ENCODE peak calls at places on chromosomes 5 and 9, in six cellular contexts. J is WTC11; Y is body of pancreas; E is AG04450; N is IMR-90; K is CD4-positive, alpha-beta T cell. R is an unnamed sample.
A peak's percentile ranks its signal among the peaks of the same experiment; 100 is the strongest.

GRCh38 chr9:86287013-86287412 is 4.7 kb upstream of the ISCA1 start:
- DNase-seq in J (peak; percentile 41), Y (no peak), E (no peak), N (peak; percentile 70), K (no peak), R (no peak)

GRCh38 chr9:98899399-98900056 is 44.2 kb upstream of the COL15A1 start:
- DNase-seq in J (no peak), Y (peak; percentile 21), E (peak; percentile 75), N (peak; percentile 91), K (no peak), R (no peak)

GRCh38 chr9:117705386-117705785 is 1.2 kb downstream of the TLR4 start:
- DNase-seq in J (no peak), Y (no peak), E (no peak), N (no peak), K (no peak), R (no peak)

GRCh38 chr9:133581553-133582343 is 27.4 kb downstream of the FAM163B start:
- DNase-seq in J (no peak), Y (no peak), E (no peak), N (peak; percentile 75), K (no peak), R (no peak)

GRCh38 chr5:142641681-142642080 is 44.2 kb downstream of the FGF1 start:
- DNase-seq in J (no peak), Y (no peak), E (no peak), N (peak; percentile 36), K (no peak), R (no peak)

GRCh38 chr5:162638849-162639248 is 571.3 kb downstream of the GABRG2 start:
- DNase-seq in J (no peak), Y (no peak), E (no peak), N (no peak), K (no peak), R (no peak)

GRCh38 chr5:52985306-52985705 is 3.8 kb upstream of the ITGA2 start:
- DNase-seq in J (no peak), Y (no peak), E (no peak), N (peak; percentile 56), K (no peak), R (peak; percentile 15)

GRCh38 chr5:157514974-157515373 is 55.0 kb downstream of the NIPAL4 start:
- DNase-seq in J (no peak), Y (no peak), E (no peak), N (no peak), K (no peak), R (no peak)

GRCh38 chr9:111598730-111599091 is 736 bp downstream of the PTGR1 start:
- DNase-seq in J (no peak), Y (peak; percentile 60), E (no peak), N (peak; percentile 62), K (no peak), R (no peak)

GRCh38 chr9:1619915-1620705 is 395.0 kb upstream of the SMARCA2 start:
- DNase-seq in J (no peak), Y (no peak), E (no peak), N (no peak), K (no peak), R (no peak)
- TF ChIP-seq CTCF in J (no peak), Y (peak; percentile 40), E (no peak), N (no peak), K (no peak), R (no peak)

DNA sequence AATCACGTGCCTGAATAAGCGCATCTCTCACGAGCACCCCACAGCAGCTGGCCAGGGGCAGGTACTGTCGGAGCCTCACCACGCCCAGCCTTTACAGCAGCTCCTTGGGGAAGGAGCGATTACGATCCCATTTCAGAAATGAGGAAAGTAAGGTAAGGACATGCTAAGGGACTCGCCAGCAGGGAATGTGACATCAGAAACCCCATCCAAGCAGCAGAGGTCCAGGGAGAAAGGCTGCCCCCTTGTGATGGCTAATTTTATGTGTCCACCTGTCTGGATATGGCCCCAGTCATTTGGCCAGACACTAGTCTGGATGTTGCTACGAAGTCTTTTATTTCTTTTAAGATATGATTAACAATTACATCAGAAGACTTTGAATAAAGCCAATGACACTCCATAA is 77.3 kb downstream of the UBE2QL1 start:
- DNase-seq in J (peak; percentile 47), Y (peak; percentile 66), E (no peak), N (peak; percentile 1), K (no peak), R (peak; percentile 17)
- TF ChIP-seq CTCF in J (peak; percentile 16), Y (peak; percentile 50), E (no peak), N (no peak), K (no peak), R (no peak)

DNA sequence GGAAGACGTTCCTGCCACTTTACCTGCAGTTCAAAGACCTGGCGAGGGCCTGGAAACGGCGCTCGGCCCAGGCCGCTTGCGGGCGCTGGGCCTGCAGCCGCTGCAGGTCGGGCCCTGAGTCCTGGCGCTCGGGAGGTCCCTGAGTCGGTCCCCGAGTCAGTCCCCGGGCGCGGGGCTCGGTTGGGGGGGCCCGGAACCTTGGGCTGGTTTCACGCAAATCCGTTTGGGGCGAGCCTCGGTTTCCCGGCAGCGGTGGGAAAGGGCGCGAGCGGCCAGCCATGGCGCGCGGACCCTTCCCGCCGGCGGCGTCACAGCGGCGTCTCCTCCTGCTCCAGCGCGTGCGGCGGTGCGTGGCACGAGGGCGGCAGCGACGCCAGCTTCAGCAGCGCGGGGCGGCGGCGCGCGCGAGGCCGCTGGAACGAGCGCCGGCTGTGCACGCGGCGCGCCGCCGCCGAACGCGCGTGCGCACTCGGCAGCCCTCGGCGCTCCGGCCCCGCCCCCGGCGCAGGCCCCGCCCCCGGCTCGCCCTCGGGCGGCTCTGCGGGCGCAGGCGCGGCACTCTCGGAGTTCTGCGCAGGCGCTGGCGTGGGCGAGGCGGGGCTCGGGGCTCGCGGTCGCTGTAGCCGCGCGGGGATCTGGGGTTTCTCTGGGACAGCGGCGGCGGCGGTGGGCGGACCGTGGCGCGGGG is 29.8 kb downstream of the EXOC3 start:
- DNase-seq in J (peak; percentile 72), Y (peak; percentile 89), E (peak; percentile 24), N (peak; percentile 78), K (peak; percentile 86), R (peak; percentile 78)
- TF ChIP-seq CTCF in J (no peak), Y (no peak), E (no peak), N (no peak), K (no peak), R (no peak)

DNA sequence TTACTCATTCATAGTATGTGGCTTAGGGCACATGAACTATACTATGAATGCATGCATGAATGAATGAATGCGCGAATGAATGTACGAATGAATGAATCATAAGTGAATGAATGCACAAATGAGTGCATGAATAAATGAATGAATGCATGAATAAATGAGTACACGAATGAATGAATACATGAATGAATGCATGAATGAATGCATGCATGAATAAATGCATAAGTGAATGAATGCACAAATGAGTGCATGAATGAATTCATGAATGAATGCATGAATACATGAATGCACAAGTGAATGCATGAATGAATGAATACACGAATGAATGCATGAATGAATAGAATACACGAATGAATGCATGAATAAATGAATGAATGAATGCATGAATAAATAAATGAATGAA is 52.5 kb upstream of the FCN1 start:
- DNase-seq in J (no peak), Y (no peak), E (no peak), N (no peak), K (no peak), R (no peak)
- TF ChIP-seq CTCF in J (no peak), Y (no peak), E (no peak), N (no peak), K (no peak), R (no peak)

DNA sequence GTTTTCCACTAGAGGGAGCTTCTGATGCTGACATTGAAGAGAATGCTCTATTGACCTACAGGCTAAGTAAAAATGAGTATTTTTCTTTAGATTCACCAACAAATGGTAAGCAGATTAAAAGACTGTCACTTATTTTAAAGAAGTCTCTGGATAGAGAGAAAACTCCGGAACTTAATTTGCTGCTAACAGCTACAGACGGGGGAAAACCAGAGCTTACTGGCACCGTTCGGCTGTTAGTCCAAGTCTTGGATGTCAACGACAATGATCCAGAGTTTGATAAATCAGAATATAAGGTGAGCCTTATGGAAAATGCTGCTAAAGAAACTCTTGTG is 764 bp downstream of the PCDHA11 start:
- DNase-seq in J (no peak), Y (no peak), E (no peak), N (no peak), K (no peak), R (no peak)
- TF ChIP-seq CTCF in J (no peak), Y (no peak), E (no peak), N (no peak), K (no peak), R (no peak)

DNA sequence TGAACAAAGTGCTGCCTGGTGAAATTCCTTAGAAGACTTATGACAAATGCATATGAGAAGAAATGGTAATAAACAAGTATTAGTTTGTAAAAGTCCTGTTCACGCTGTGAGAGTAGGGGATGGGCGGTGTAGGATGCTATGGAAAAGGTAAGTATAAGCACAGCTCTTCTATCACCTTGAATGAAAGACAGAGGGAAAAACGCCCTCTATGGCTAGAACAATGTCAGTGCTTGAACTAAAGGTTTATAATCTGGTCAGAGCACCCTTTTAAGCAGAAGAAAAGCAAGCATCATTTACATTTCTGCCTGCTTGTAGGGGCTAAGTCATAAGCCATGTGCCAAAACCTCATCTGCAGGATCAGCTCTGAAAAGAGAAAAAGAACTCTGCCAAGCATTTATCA is 115.2 kb downstream of the LHFPL2 start:
- DNase-seq in J (no peak), Y (no peak), E (no peak), N (peak; percentile 38), K (no peak), R (no peak)
- TF ChIP-seq CTCF in J (peak; percentile 19), Y (peak; percentile 29), E (peak; percentile 49), N (peak; percentile 48), K (no peak), R (peak; percentile 30)

DNA sequence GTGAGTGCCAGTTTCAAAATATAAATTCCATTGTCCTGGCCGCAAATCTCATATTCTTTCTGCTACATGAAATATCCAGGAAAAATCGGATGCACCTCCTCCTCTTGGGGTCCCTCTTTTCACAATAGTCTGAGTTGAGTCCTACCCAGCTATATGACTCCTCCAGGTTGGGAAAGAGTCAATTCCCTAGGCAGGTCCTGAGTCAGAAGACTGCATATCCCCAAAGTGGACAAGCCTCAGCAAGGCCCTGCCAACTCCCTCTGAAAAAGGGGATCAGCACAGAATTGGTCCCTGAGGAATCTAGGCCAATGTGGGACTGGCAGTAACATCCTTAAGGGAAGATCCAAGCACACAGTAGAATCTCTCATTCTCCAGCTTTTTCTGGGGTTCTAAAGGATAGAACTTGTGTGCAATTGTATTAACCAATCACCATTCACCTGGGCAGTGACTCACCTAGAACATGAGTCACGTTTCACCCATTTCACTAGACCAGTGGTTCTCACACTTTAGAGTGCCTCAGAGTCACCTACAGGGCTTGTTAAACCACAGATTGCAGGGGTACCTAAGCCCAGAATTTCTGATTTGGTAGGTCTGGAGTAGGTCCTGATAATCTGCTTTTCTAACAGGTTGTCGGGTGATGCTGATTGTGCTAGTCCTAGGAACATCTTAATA is 44.7 kb upstream of the TMEM215 start:
- DNase-seq in J (no peak), Y (no peak), E (no peak), N (no peak), K (no peak), R (peak; percentile 10)
- TF ChIP-seq CTCF in J (no peak), Y (no peak), E (no peak), N (no peak), K (no peak), R (no peak)

GRCh38 chr9:33722359-33722675 is 73.0 kb upstream of the PRSS3 start:
- DNase-seq in J (no peak), Y (no peak), E (no peak), N (no peak), K (no peak), R (no peak)
- TF ChIP-seq CTCF in J (no peak), Y (no peak), E (no peak), N (no peak), K (peak; percentile 77), R (no peak)

R was measured in Calu3.